ENCODE peak calls at places on chromosomes 1 and 21, in nine cellular contexts. P is AG04450, Y is upper lobe of right lung, X is mucosa of descending colon, Q is neural progenitor cell, T is AG09309, S is progenitor cell of endocrine pancreas, O is fibroblast of villous mesenchyme, N is lower leg skin. V is an unnamed sample.

GRCh38 chr1:49251385-49251784 is 474.7 kb upstream of the BEND5 start:
- DNase-seq in P (no peak), Y (no peak), X (no peak), Q (no peak), T (no peak), S (no peak), O (no peak), N (no peak), V (no peak)

GRCh38 chr1:58754056-58754613 is 29.7 kb downstream of the JUN start:
- DNase-seq in P (no peak), Y (no peak), X (no peak), Q (no peak), T (no peak), S (no peak), O (no peak), N (no peak), V (no peak)

GRCh38 chr1:23591460-23592208 is 32.3 kb upstream of the ID3 start:
- DNase-seq in P (no peak), Y (no peak), X (peak), Q (no peak), T (no peak), S (no peak), O (peak), N (no peak), V (peak)

GRCh38 chr1:55064861-55065263 is 25.5 kb downstream of the PCSK9 start:
- DNase-seq in P (peak), Y (peak), X (no peak), Q (no peak), T (peak), S (no peak), O (peak), N (no peak), V (no peak)

GRCh38 chr1:197222780-197223179 is 45.3 kb upstream of the CRB1 start:
- DNase-seq in P (no peak), Y (no peak), X (no peak), Q (no peak), T (no peak), S (no peak), O (no peak), N (no peak), V (no peak)

GRCh38 chr1:190904091-190904695 is 426.5 kb upstream of the BRINP3 start:
- DNase-seq in P (peak), Y (no peak), X (no peak), Q (no peak), T (no peak), S (no peak), O (no peak), N (no peak), V (no peak)

GRCh38 chr1:43274125-43274803 is 4.5 kb downstream of the TMEM125 start:
- DNase-seq in P (no peak), Y (peak), X (no peak), Q (no peak), T (no peak), S (no peak), O (peak), N (peak), V (no peak)

GRCh38 chr1:22747021-22747734 is 36.5 kb downstream of the EPHB2 start:
- DNase-seq in P (peak), Y (no peak), X (no peak), Q (no peak), T (no peak), S (no peak), O (peak), N (no peak), V (no peak)

GRCh38 chr1:116538527-116538926 is 32.3 kb downstream of the CD58 start:
- DNase-seq in P (no peak), Y (no peak), X (no peak), Q (no peak), T (no peak), S (no peak), O (peak), N (no peak), V (peak)

GRCh38 chr1:198290089-198290683 is 133.4 kb downstream of the NEK7 start:
- DNase-seq in P (no peak), Y (no peak), X (no peak), Q (no peak), T (no peak), S (no peak), O (no peak), N (no peak), V (no peak)

GRCh38 chr1:34547043-34547674 is 207.7 kb upstream of the GJB5 start:
- DNase-seq in P (no peak), Y (no peak), X (no peak), Q (peak), T (no peak), S (no peak), O (peak), N (no peak), V (no peak)

GRCh38 chr1:53107570-53108322 is 34.7 kb downstream of the SLC1A7 start:
- DNase-seq in P (peak), Y (no peak), X (no peak), Q (no peak), T (peak), S (no peak), O (peak), N (no peak), V (no peak)

GRCh38 chr1:219772265-219773036 is 155.9 kb downstream of the SLC30A10 start:
- DNase-seq in P (no peak), Y (no peak), X (no peak), Q (no peak), T (no peak), S (no peak), O (no peak), N (no peak), V (no peak)

GRCh38 chr1:53381790-53382401 is 54.0 kb upstream of the LRP8 start:
- DNase-seq in P (peak), Y (no peak), X (no peak), Q (no peak), T (no peak), S (no peak), O (no peak), N (no peak), V (no peak)

GRCh38 chr21:34511787-34512451 is at the start of gene KCNE1:
- DNase-seq in P (no peak), Y (no peak), X (peak), Q (no peak), T (no peak), S (no peak), O (peak), N (no peak), V (no peak)

GRCh38 chr1:180040034-180040433 is 85.4 kb downstream of the CEP350 start:
- DNase-seq in P (no peak), Y (no peak), X (no peak), Q (no peak), T (peak), S (no peak), O (peak), N (no peak), V (no peak)

GRCh38 chr21:26845066-26845749 is at the start of gene ADAMTS1:
- DNase-seq in P (peak), Y (peak), X (peak), Q (peak), T (peak), S (peak), O (peak), N (peak), V (no peak)

GRCh38 chr21:38531142-38531541 is 32.9 kb upstream of the ERG start:
- DNase-seq in P (no peak), Y (no peak), X (no peak), Q (no peak), T (no peak), S (no peak), O (no peak), N (no peak), V (no peak)

GRCh38 chr1:6419803-6420593 is at the start of gene HES2:
- DNase-seq in P (no peak), Y (no peak), X (peak), Q (peak), T (no peak), S (no peak), O (no peak), N (no peak), V (peak)

GRCh38 chr1:80445021-80445420 is 1355.7 kb upstream of the ADGRL2 start:
- DNase-seq in P (no peak), Y (no peak), X (no peak), Q (no peak), T (no peak), S (no peak), O (no peak), N (no peak), V (no peak)

GRCh38 chr1:94783342-94784264 is 36.6 kb upstream of the SLC44A3 start:
- DNase-seq in P (no peak), Y (peak), X (peak), Q (no peak), T (peak), S (no peak), O (peak), N (peak), V (no peak)

GRCh38 chr1:15308621-15309027 is 61.6 kb downstream of the FHAD1 start:
- DNase-seq in P (no peak), Y (no peak), X (no peak), Q (no peak), T (no peak), S (no peak), O (no peak), N (no peak), V (no peak)

GRCh38 chr1:56771717-56772116 is 47.5 kb downstream of the FYB2 start:
- DNase-seq in P (no peak), Y (no peak), X (no peak), Q (no peak), T (no peak), S (no peak), O (no peak), N (no peak), V (no peak)

GRCh38 chr1:230746617-230747016 is 571 bp upstream of the CAPN9 start:
- DNase-seq in P (no peak), Y (no peak), X (no peak), Q (no peak), T (no peak), S (no peak), O (no peak), N (no peak), V (no peak)

GRCh38 chr1:153561401-153561985 is 4.2 kb downstream of the S100A2 start:
- DNase-seq in P (no peak), Y (peak), X (no peak), Q (no peak), T (no peak), S (no peak), O (no peak), N (no peak), V (no peak)

GRCh38 chr1:193799948-193800690 is 613.7 kb upstream of the B3GALT2 start:
- DNase-seq in P (no peak), Y (no peak), X (no peak), Q (no peak), T (no peak), S (no peak), O (no peak), N (no peak), V (no peak)

GRCh38 chr1:180175806-180176205 is 21.1 kb downstream of the QSOX1 start:
- DNase-seq in P (no peak), Y (peak), X (no peak), Q (no peak), T (no peak), S (no peak), O (no peak), N (no peak), V (no peak)

GRCh38 chr1:85746777-85747176 is 38.5 kb upstream of the ZNHIT6 start:
- DNase-seq in P (no peak), Y (no peak), X (no peak), Q (no peak), T (no peak), S (no peak), O (no peak), N (no peak), V (no peak)

GRCh38 chr1:24142546-24143431 is at the start of gene IL22RA1:
- DNase-seq in P (no peak), Y (no peak), X (peak), Q (no peak), T (no peak), S (no peak), O (no peak), N (no peak), V (no peak)

GRCh38 chr1:169103443-169103842 is 3.0 kb upstream of the ATP1B1 start:
- DNase-seq in P (no peak), Y (peak), X (peak), Q (no peak), T (no peak), S (no peak), O (no peak), N (no peak), V (no peak)

GRCh38 chr1:6365047-6365446 is 28.5 kb downstream of the ACOT7 start:
- DNase-seq in P (no peak), Y (no peak), X (peak), Q (no peak), T (no peak), S (no peak), O (peak), N (no peak), V (no peak)

GRCh38 chr1:85047472-85048295 is 616 bp downstream of the MCOLN3 start:
- DNase-seq in P (no peak), Y (peak), X (peak), Q (peak), T (no peak), S (peak), O (no peak), N (peak), V (peak)

GRCh38 chr1:213053455-213053854 is 2.4 kb downstream of the RPS6KC1 start:
- DNase-seq in P (no peak), Y (no peak), X (no peak), Q (no peak), T (no peak), S (no peak), O (no peak), N (no peak), V (no peak)

GRCh38 chr1:213050745-213051126 is 305 bp upstream of the RPS6KC1 start:
- DNase-seq in P (no peak), Y (no peak), X (no peak), Q (no peak), T (no peak), S (no peak), O (no peak), N (no peak), V (no peak)

GRCh38 chr1:213051881-213052202 is 801 bp downstream of the RPS6KC1 start:
- DNase-seq in P (no peak), Y (no peak), X (no peak), Q (no peak), T (no peak), S (no peak), O (no peak), N (no peak), V (no peak)

GRCh38 chr1:213049232-213049631 is 1.8 kb upstream of the RPS6KC1 start:
- DNase-seq in P (no peak), Y (no peak), X (no peak), Q (no peak), T (no peak), S (no peak), O (no peak), N (no peak), V (no peak)

DNA sequence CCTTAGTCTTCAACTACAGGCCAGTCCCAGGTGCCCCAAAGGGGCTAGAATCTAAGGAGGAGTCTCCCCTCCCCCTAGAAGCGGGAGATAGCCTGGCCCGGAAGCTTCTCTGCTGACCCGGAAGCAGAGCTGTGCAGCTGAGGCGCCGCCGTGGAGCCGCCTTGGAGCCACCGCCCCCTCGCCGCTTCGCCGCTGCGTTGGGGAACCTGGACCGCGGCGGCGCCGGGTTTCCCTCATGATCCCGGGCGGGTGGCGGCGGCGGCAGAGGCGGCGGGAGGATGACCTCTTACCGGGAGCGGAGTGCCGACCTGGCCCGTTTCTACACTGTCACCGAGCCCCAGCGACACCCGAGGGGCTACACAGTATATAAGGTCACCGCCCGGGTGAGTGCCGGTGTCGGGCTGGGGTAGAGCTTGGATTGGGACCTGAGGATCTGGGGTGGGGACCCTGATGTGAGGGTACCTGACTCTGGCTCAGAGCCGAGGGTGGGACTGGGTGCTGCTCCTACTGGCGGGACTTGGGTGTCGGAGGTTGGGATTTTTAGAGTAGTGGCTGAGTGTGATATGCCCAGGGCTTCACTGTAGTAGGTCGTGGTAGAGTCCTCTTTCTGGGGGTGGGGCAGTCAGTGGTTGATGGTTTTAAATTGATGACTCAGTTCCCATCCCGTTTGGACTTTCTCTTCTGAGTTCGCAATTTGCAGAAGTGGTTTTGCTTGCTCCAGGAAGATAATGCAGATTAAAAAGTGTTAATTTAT is at the start of gene RPS6KC1:
- DNase-seq in P (peak), Y (peak), X (peak), Q (peak), T (peak), S (peak), O (peak), N (peak), V (peak)
- TF ChIP-seq CTCF in P (no peak), Y (no peak), X (no peak), Q (no peak), T (peak), S (peak), O (no peak), N (no peak), V (no peak)

GRCh38 chr1:156025873-156026272 is 5.1 kb upstream of the SSR2 start:
- DNase-seq in P (no peak), Y (peak), X (no peak), Q (peak), T (no peak), S (peak), O (peak), N (no peak), V (peak)
- TF ChIP-seq CTCF in P (peak), Y (peak), X (peak), Q (peak), T (peak), S (peak), O (peak), N (no peak), V (peak)

DNA sequence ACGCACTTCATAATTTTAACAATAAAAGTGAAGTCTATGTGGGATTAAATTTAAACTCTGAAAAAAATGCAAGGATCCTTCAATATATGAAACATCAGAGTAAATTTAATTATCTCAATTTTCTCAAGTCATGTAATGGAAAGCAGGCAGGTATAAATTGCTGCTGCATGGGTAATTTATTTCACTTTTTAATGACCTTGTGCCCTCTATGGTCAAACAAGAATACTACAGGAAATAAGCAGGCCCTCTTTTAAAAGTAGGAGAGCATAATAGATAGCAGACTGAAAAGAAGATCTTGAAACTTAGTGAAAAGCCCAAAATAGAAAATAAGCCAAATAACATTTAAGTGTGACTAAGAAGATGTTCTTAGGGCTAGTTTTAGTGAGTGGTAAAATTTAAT is 22.9 kb downstream of the BCAS2 start:
- DNase-seq in P (no peak), Y (no peak), X (no peak), Q (peak), T (no peak), S (no peak), O (peak), N (no peak), V (peak)
- TF ChIP-seq CTCF in P (peak), Y (peak), X (no peak), Q (peak), T (peak), S (peak), O (peak), N (no peak), V (peak)

DNA sequence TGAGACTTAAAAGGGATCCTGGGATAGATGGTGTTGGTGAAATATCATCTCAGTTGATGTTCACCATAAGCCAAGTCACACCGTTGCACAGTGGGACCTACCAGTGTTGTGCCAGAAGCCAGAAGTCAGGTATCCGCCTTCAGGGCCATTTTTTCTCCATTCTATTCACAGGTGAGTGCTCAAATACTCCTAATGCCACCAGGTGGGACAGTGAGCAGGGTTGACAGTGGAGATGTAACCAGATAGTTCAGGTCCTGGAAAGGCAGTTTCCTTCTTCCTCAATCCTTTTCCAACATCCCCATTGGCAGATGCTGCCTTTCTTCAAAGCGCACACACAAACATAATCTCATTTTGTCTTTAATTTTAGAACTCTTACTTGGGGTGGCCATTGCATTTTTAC is 11.6 kb downstream of the CD160 start:
- DNase-seq in P (no peak), Y (no peak), X (no peak), Q (no peak), T (no peak), S (no peak), O (no peak), N (no peak), V (no peak)
- TF ChIP-seq CTCF in P (no peak), Y (no peak), X (no peak), Q (no peak), T (no peak), S (no peak), O (no peak), N (no peak), V (no peak)

GRCh38 chr1:30706528-30706927 is 16.9 kb downstream of the MATN1 start:
- DNase-seq in P (no peak), Y (peak), X (no peak), Q (no peak), T (no peak), S (no peak), O (peak), N (no peak), V (no peak)

GRCh38 chr1:30705673-30706072 is 17.7 kb downstream of the MATN1 start:
- DNase-seq in P (no peak), Y (no peak), X (no peak), Q (no peak), T (no peak), S (no peak), O (no peak), N (no peak), V (no peak)

GRCh38 chr1:30710407-30710806 is 13.0 kb downstream of the MATN1 start:
- DNase-seq in P (no peak), Y (no peak), X (no peak), Q (no peak), T (no peak), S (no peak), O (no peak), N (no peak), V (no peak)

GRCh38 chr1:30707412-30708360 is 15.7 kb downstream of the MATN1 start:
- DNase-seq in P (no peak), Y (peak), X (no peak), Q (peak), T (no peak), S (peak), O (peak), N (peak), V (peak)

DNA sequence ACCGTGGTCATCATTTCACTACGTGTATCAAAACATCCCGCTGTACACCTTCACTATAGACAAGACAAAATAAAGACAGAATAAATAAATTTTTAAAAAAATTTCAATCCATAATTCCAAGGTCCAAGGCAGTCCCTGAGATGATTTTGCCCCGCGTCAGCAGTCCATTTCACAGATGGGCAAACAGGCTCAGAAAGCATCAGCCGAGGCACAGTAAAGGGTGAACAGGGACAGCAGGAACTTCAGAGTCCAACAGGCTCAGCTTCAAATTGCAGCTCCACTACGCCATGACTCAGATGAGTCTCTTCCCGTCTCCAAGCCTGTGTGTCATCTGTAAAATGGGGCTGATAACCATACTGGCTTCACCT is 15.0 kb downstream of the MATN1 start:
- DNase-seq in P (no peak), Y (no peak), X (no peak), Q (no peak), T (no peak), S (no peak), O (no peak), N (no peak), V (no peak)
- TF ChIP-seq CTCF in P (no peak), Y (no peak), X (no peak), Q (no peak), T (no peak), S (no peak), O (no peak), N (no peak), V (no peak)

V was measured in GM20000.